ENCODE peak calls at places on chromosomes 11 and 22, in eight cellular contexts. D is PC-3, Z is brain microvascular endothelial cell, K is small intestine, H is cardiac muscle cell, C is esophagus squamous epithelium, V is sigmoid colon, B is mammary epithelial cell. E is an unnamed sample. For H3K36me3, the result is how much of the 10 kb centered on the place peaks cover.

GRCh38 chr11:128582496-128583366 is 4.6 kb downstream of the ETS1 start:
- DNase-seq in B (peak), K (no peak), Z (peak), H (peak), C (no peak), V (peak), D (peak), E (peak)

GRCh38 chr11:76978818-76979217 is 55.4 kb upstream of the B3GNT6 start:
- DNase-seq in K (no peak), H (no peak), Z (no peak), V (no peak), D (no peak), B (no peak), C (no peak), E (no peak)

GRCh38 chr11:65502852-65503603 is 4.2 kb downstream of the MALAT1 start:
- DNase-seq in K (peak), V (peak), C (no peak), Z (peak), B (no peak), D (no peak), H (peak), E (no peak)

GRCh38 chr22:46415816-46416536 is 80.5 kb downstream of the TRMU start:
- DNase-seq in K (no peak), H (peak), Z (no peak), V (no peak), D (no peak), C (no peak), B (no peak), E (no peak)

GRCh38 chr11:119774180-119774763 is 45.3 kb upstream of the NECTIN1 start:
- DNase-seq in B (peak), D (peak), K (peak), C (no peak), Z (no peak), H (peak), V (no peak), E (no peak)

GRCh38 chr11:68784653-68785052 is 33.3 kb upstream of the TESMIN start:
- DNase-seq in V (no peak), H (no peak), D (no peak), B (no peak), C (no peak), K (no peak), Z (no peak), E (no peak)

GRCh38 chr11:1078191-1078601 is 3.5 kb downstream of the MUC2 start:
- DNase-seq in B (no peak), Z (no peak), K (no peak), D (no peak), V (peak), H (no peak), C (no peak), E (no peak)

GRCh38 chr11:116310215-116310614 is 462.6 kb downstream of the BUD13 start:
- DNase-seq in K (no peak), Z (no peak), B (no peak), D (no peak), V (no peak), H (peak), C (no peak), E (no peak)

GRCh38 chr22:39512026-39512425 is 8.3 kb upstream of the ATF4 start:
- DNase-seq in B (no peak), V (peak), Z (no peak), C (no peak), D (no peak), K (no peak), H (no peak), E (no peak)
- H3K36me3 ChIP-seq in B (under half), V (under half), Z (half or more), C (under half), D (under half), K (under half), H (half or more), E (half or more)

DNA sequence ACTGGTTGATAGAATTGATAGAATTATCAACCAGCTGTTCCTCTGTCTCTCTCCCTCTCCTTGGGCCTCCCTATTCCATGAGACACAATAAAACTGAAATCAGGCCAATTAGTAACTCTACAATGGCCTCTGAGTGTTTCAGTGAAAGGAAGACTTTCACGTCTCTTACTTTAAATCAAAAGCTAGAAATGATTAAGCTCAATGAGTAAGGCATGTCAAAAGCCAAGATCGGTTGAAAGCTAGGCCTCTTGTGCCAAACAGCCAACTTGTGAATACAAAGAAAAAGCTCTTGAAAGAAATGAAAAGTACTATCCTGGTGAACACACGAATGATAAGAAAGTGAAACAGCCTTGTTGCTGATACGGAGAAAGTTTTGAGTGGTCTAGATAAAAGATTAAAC is 16.6 kb downstream of the PIH1D2 start:
- DNase-seq in Z (no peak), H (no peak), V (no peak), C (no peak), D (no peak), B (no peak), K (no peak), E (no peak)
- H3K36me3 ChIP-seq in Z (under half), H (half or more), V (under half), C (under half), D (under half), B (under half), K (under half), E (half or more)

GRCh38 chr22:20951151-20951931 is 15.7 kb upstream of the AIFM3 start:
- DNase-seq in C (no peak), V (no peak), Z (no peak), K (peak), B (no peak), D (no peak), H (no peak), E (no peak)
- H3K36me3 ChIP-seq in C (under half), V (under half), Z (under half), K (under half), B (under half), D (under half), H (under half), E (half or more)

GRCh38 chr22:24067587-24068376 is 56.7 kb downstream of the CABIN1 start:
- DNase-seq in H (no peak), K (peak), B (no peak), D (no peak), V (peak), C (no peak), Z (no peak), E (no peak)
- H3K36me3 ChIP-seq in H (under half), K (under half), B (under half), D (under half), V (under half), C (under half), Z (under half), E (under half)

E was measured in MG63.